ENCODE peak calls at places on chromosomes 11 and 22, in eight cellular contexts. One of them, this sample, is unnamed.

GRCh38 chr11:16217631-16218030 is 138.7 kb downstream of the SOX6 start:
- DNase-seq in cardiac fibroblast: no peak
- DNase-seq in AG09319: no peak
- DNase-seq in progenitor cell of endocrine pancreas: no peak
- DNase-seq in T-helper 9 cell: no peak
- DNase-seq in anterior cingulate cortex: no peak
- DNase-seq in SW480: no peak
- DNase-seq in HT1080: peak
- DNase-seq in this sample: no peak

GRCh38 chr22:20264614-20265452 is 3.3 kb downstream of the RTN4R start:
- DNase-seq in cardiac fibroblast: no peak
- DNase-seq in AG09319: no peak
- DNase-seq in progenitor cell of endocrine pancreas: no peak
- DNase-seq in T-helper 9 cell: no peak
- DNase-seq in anterior cingulate cortex: peak
- DNase-seq in SW480: no peak
- DNase-seq in HT1080: no peak
- DNase-seq in this sample: no peak

GRCh38 chr22:43526951-43527350 is 115.1 kb downstream of the MPPED1 start:
- DNase-seq in cardiac fibroblast: no peak
- DNase-seq in AG09319: no peak
- DNase-seq in progenitor cell of endocrine pancreas: no peak
- DNase-seq in T-helper 9 cell: no peak
- DNase-seq in anterior cingulate cortex: no peak
- DNase-seq in SW480: no peak
- DNase-seq in HT1080: no peak
- DNase-seq in this sample: no peak

GRCh38 chr11:65013692-65014145 is 241 bp upstream of the ARL2 start:
- DNase-seq in cardiac fibroblast: peak
- DNase-seq in AG09319: peak
- DNase-seq in progenitor cell of endocrine pancreas: no peak
- DNase-seq in T-helper 9 cell: peak
- DNase-seq in anterior cingulate cortex: peak
- DNase-seq in SW480: peak
- DNase-seq in HT1080: peak
- DNase-seq in this sample: peak

GRCh38 chr22:24429411-24430365 is 2.3 kb downstream of the ADORA2A start:
- DNase-seq in cardiac fibroblast: peak
- DNase-seq in AG09319: no peak
- DNase-seq in progenitor cell of endocrine pancreas: no peak
- DNase-seq in T-helper 9 cell: peak
- DNase-seq in anterior cingulate cortex: no peak
- DNase-seq in SW480: no peak
- DNase-seq in HT1080: peak
- DNase-seq in this sample: no peak

GRCh38 chr11:19592842-19593241 is 119.8 kb upstream of the NAV2 start:
- DNase-seq in cardiac fibroblast: no peak
- DNase-seq in AG09319: no peak
- DNase-seq in progenitor cell of endocrine pancreas: no peak
- DNase-seq in T-helper 9 cell: no peak
- DNase-seq in anterior cingulate cortex: no peak
- DNase-seq in SW480: no peak
- DNase-seq in HT1080: no peak
- DNase-seq in this sample: no peak

GRCh38 chr11:47848636-47849155 is 546 bp upstream of the NUP160 start:
- DNase-seq in cardiac fibroblast: no peak
- DNase-seq in AG09319: no peak
- DNase-seq in progenitor cell of endocrine pancreas: no peak
- DNase-seq in T-helper 9 cell: no peak
- DNase-seq in anterior cingulate cortex: no peak
- DNase-seq in SW480: no peak
- DNase-seq in HT1080: no peak
- DNase-seq in this sample: no peak

GRCh38 chr11:77140231-77140959 is 12.3 kb downstream of the MYO7A start:
- DNase-seq in cardiac fibroblast: peak
- DNase-seq in AG09319: no peak
- DNase-seq in progenitor cell of endocrine pancreas: no peak
- DNase-seq in T-helper 9 cell: no peak
- DNase-seq in anterior cingulate cortex: no peak
- DNase-seq in SW480: no peak
- DNase-seq in HT1080: peak
- DNase-seq in this sample: no peak

GRCh38 chr22:46078241-46079092 is 71.9 kb upstream of the PPARA start:
- DNase-seq in cardiac fibroblast: peak
- DNase-seq in AG09319: peak
- DNase-seq in progenitor cell of endocrine pancreas: no peak
- DNase-seq in T-helper 9 cell: no peak
- DNase-seq in anterior cingulate cortex: peak
- DNase-seq in SW480: peak
- DNase-seq in HT1080: peak
- DNase-seq in this sample: peak

GRCh38 chr11:62575156-62575555 is 1.5 kb upstream of the EEF1G start:
- DNase-seq in cardiac fibroblast: no peak
- DNase-seq in AG09319: no peak
- DNase-seq in progenitor cell of endocrine pancreas: no peak
- DNase-seq in T-helper 9 cell: no peak
- DNase-seq in anterior cingulate cortex: no peak
- DNase-seq in SW480: no peak
- DNase-seq in HT1080: no peak
- DNase-seq in this sample: peak

GRCh38 chr11:921921-922678 is 3.6 kb upstream of the AP2A2 start:
- DNase-seq in cardiac fibroblast: no peak
- DNase-seq in AG09319: no peak
- DNase-seq in progenitor cell of endocrine pancreas: no peak
- DNase-seq in T-helper 9 cell: no peak
- DNase-seq in anterior cingulate cortex: no peak
- DNase-seq in SW480: no peak
- DNase-seq in HT1080: no peak
- DNase-seq in this sample: no peak

GRCh38 chr11:10380921-10381320 is 74.1 kb upstream of the AMPD3 start:
- DNase-seq in cardiac fibroblast: no peak
- DNase-seq in AG09319: no peak
- DNase-seq in progenitor cell of endocrine pancreas: no peak
- DNase-seq in T-helper 9 cell: no peak
- DNase-seq in anterior cingulate cortex: no peak
- DNase-seq in SW480: no peak
- DNase-seq in HT1080: no peak
- DNase-seq in this sample: no peak

GRCh38 chr22:38871360-38872171 is 450 bp downstream of the CBX6 start:
- DNase-seq in cardiac fibroblast: no peak
- DNase-seq in AG09319: no peak
- DNase-seq in progenitor cell of endocrine pancreas: no peak
- DNase-seq in T-helper 9 cell: peak
- DNase-seq in anterior cingulate cortex: no peak
- DNase-seq in SW480: peak
- DNase-seq in HT1080: no peak
- DNase-seq in this sample: peak

GRCh38 chr11:63239254-63239653 is 4.1 kb downstream of the SLC22A25 start:
- DNase-seq in cardiac fibroblast: no peak
- DNase-seq in AG09319: no peak
- DNase-seq in progenitor cell of endocrine pancreas: no peak
- DNase-seq in T-helper 9 cell: no peak
- DNase-seq in anterior cingulate cortex: no peak
- DNase-seq in SW480: no peak
- DNase-seq in HT1080: no peak
- DNase-seq in this sample: no peak

GRCh38 chr11:71478216-71478840 is 25.3 kb downstream of the NADSYN1 start:
- DNase-seq in cardiac fibroblast: no peak
- DNase-seq in AG09319: no peak
- DNase-seq in progenitor cell of endocrine pancreas: no peak
- DNase-seq in T-helper 9 cell: no peak
- DNase-seq in anterior cingulate cortex: no peak
- DNase-seq in SW480: no peak
- DNase-seq in HT1080: no peak
- DNase-seq in this sample: no peak

GRCh38 chr11:10899542-10899830 is 41.6 kb upstream of the ZBED5 start:
- DNase-seq in cardiac fibroblast: no peak
- DNase-seq in AG09319: no peak
- DNase-seq in progenitor cell of endocrine pancreas: no peak
- DNase-seq in T-helper 9 cell: no peak
- DNase-seq in anterior cingulate cortex: no peak
- DNase-seq in SW480: no peak
- DNase-seq in HT1080: no peak
- DNase-seq in this sample: no peak

GRCh38 chr11:10670099-10670498 is 23.5 kb downstream of the IRAG1 start:
- DNase-seq in cardiac fibroblast: no peak
- DNase-seq in AG09319: no peak
- DNase-seq in progenitor cell of endocrine pancreas: no peak
- DNase-seq in T-helper 9 cell: no peak
- DNase-seq in anterior cingulate cortex: no peak
- DNase-seq in SW480: no peak
- DNase-seq in HT1080: no peak
- DNase-seq in this sample: no peak